ENCODE peak calls at places on chromosomes 16 and 17, in seven cellular contexts. L is LNCaP clone FGC; O is stimulated activated CD4-positive, alpha-beta T cell treated with anti-CD3 and anti-CD28 coated beads, Interleukin-1b, Interleukin-23, amount 100 ng/mL, for 48 hours; B is endothelial cell; R is naive B cell; M is effector memory CD8-positive, alpha-beta T cell; K is Right ventricle myocardium superior. V is an unnamed sample.

GRCh38 chr17:17836250-17836817 is 452 bp downstream of the SREBF1 start:
- DNase-seq in O (peak; percentile 97), K (peak; percentile 98), R (peak; percentile 97), L (peak; percentile 88), M (peak; percentile 99), B (peak; percentile 98), V (peak; percentile 91)

GRCh38 chr17:64707077-64707591 is 45.0 kb upstream of the SMURF2 start:
- DNase-seq in K (peak; percentile 94), M (no peak), R (no peak), L (peak; percentile 63), O (no peak), B (peak; percentile 72), V (no peak)

GRCh38 chr16:17633146-17633966 is 162.6 kb upstream of the XYLT1 start:
- DNase-seq in K (no peak), O (no peak), M (no peak), R (no peak), B (no peak), L (no peak), V (no peak)

GRCh38 chr17:63698381-63698885 is 1.5 kb downstream of the LIMD2 start:
- DNase-seq in O (peak; percentile 42), K (no peak), B (no peak), L (no peak), M (no peak), R (no peak), V (no peak)

GRCh38 chr16:66824006-66824405 is 6.8 kb downstream of the NAE1 start:
- DNase-seq in M (no peak), K (no peak), O (no peak), B (no peak), L (no peak), R (no peak), V (no peak)

GRCh38 chr16:53007095-53007494 is 45.6 kb downstream of the CHD9NB start:
- DNase-seq in K (no peak), R (no peak), M (no peak), O (no peak), B (no peak), L (no peak), V (no peak)

GRCh38 chr16:87931504-87931903 is 4.8 kb downstream of the CA5A start:
- DNase-seq in R (no peak), M (no peak), O (peak; percentile 50), L (no peak), K (peak; percentile 22), B (no peak), V (no peak)

GRCh38 chr17:51263001-51263400 is 2.7 kb downstream of the UTP18 start:
- DNase-seq in K (no peak), M (no peak), B (no peak), R (no peak), L (no peak), O (no peak), V (no peak)

GRCh38 chr16:11635679-11636171 is 32.5 kb upstream of the SNN start:
- DNase-seq in R (no peak), B (no peak), M (no peak), L (no peak), K (no peak), O (no peak), V (no peak)

GRCh38 chr17:50561796-50562195 is 1.3 kb downstream of the CACNA1G start:
- DNase-seq in R (no peak), L (no peak), K (no peak), O (no peak), B (no peak), M (no peak), V (no peak)

GRCh38 chr17:30433514-30433913 is 43.7 kb upstream of the GOSR1 start:
- DNase-seq in O (no peak), K (no peak), B (no peak), R (no peak), L (peak; percentile 15), M (no peak), V (no peak)

GRCh38 chr16:27600386-27600785 is 50.4 kb downstream of the KATNIP start:
- DNase-seq in L (no peak), M (no peak), O (no peak), K (no peak), R (no peak), B (no peak), V (no peak)

GRCh38 chr16:4578961-4579530 is 22.9 kb downstream of the C16orf96 start:
- DNase-seq in M (no peak), L (no peak), B (no peak), K (no peak), R (no peak), O (no peak), V (no peak)

GRCh38 chr17:35795871-35796265 is 427 bp upstream of the MMP28 start:
- DNase-seq in O (no peak), M (no peak), L (no peak), K (no peak), B (no peak), R (no peak), V (no peak)

GRCh38 chr16:1964506-1965471 is at the start of gene RPS2:
- DNase-seq in M (peak; percentile 94), O (peak; percentile 99), K (peak; percentile 100), R (peak; percentile 98), L (peak; percentile 93), B (peak; percentile 98), V (peak; percentile 100)

GRCh38 chr16:1689853-1690252 is 11.8 kb downstream of the JPT2 start:
- DNase-seq in L (no peak), B (no peak), O (no peak), K (no peak), R (no peak), M (no peak), V (no peak)

GRCh38 chr17:31388770-31389672 is 2.5 kb upstream of the RAB11FIP4 start:
- DNase-seq in L (no peak), O (peak; percentile 27), R (peak; percentile 50), M (peak; percentile 31), B (peak; percentile 69), K (no peak), V (peak; percentile 18)

V was measured in effector memory CD4-positive, alpha-beta T cell.